ENCODE peak calls at places on chromosomes 6 and 20, in six cellular contexts. D is A549, O is endothelial cell of umbilical vein, I is GM12878, C is HepG2, A is K562. R is an unnamed sample.
A peak's percentile ranks its signal among the peaks of the same experiment; 100 is the strongest.

GRCh38 chr20:17097603-17098002 is 129.2 kb upstream of the PCSK2 start:
- DNase-seq in O (no peak), C (peak; percentile 10), I (no peak), D (no peak), A (no peak), R (no peak)

GRCh38 chr6:155221086-155221485 is 42.7 kb upstream of the CLDN20 start:
- DNase-seq in I (no peak), O (no peak), C (no peak), A (no peak), D (no peak), R (no peak)

GRCh38 chr6:56727097-56727845 is 84.6 kb upstream of the DST start:
- DNase-seq in D (no peak), O (no peak), A (no peak), I (no peak), C (peak; percentile 73), R (no peak)

GRCh38 chr6:74115674-74116073 is 419.7 kb downstream of the CD109 start:
- DNase-seq in D (no peak), A (no peak), C (no peak), I (no peak), O (no peak), R (peak; percentile 20)

GRCh38 chr6:158630944-158631616 is 13.5 kb downstream of the DYNLT1 start:
- DNase-seq in O (peak; percentile 45), D (no peak), I (no peak), C (no peak), A (no peak), R (no peak)

GRCh38 chr6:110389689-110390382 is 25.5 kb downstream of the DDO start:
- DNase-seq in O (peak; percentile 74), D (no peak), A (no peak), I (no peak), C (no peak), R (peak; percentile 28)

GRCh38 chr20:52094693-52095092 is 96.9 kb downstream of the ZFP64 start:
- DNase-seq in C (no peak), O (no peak), A (no peak), I (no peak), D (no peak), R (no peak)

GRCh38 chr20:34971038-34971872 is 15.6 kb downstream of the MYH7B start:
- DNase-seq in D (no peak), O (no peak), C (no peak), I (no peak), A (no peak), R (no peak)

GRCh38 chr6:116365743-116366142 is 5.0 kb upstream of the DSE start:
- DNase-seq in O (no peak), I (no peak), D (no peak), A (no peak), C (no peak), R (no peak)

GRCh38 chr20:50790651-50791277 is 4.1 kb upstream of the BCAS4 start:
- DNase-seq in C (peak; percentile 88), D (peak; percentile 87), O (peak; percentile 73), A (peak; percentile 93), I (peak; percentile 51), R (peak; percentile 94)
- TF ChIP-seq CTCF in C (peak; percentile 99), D (peak; percentile 68), O (peak; percentile 97), A (peak; percentile 85), I (peak; percentile 95), R (peak; percentile 82)

GRCh38 chr6:16898640-16899428 is 137.6 kb upstream of the ATXN1 start:
- DNase-seq in C (no peak), I (no peak), O (no peak), A (no peak), D (no peak), R (no peak)
- H3K4me3 ChIP-seq in C (no peak overlapping the region), I (no peak overlapping the region), O (no peak overlapping the region), A (no peak overlapping the region), D (no peak overlapping the region), R (no peak overlapping the region)

DNA sequence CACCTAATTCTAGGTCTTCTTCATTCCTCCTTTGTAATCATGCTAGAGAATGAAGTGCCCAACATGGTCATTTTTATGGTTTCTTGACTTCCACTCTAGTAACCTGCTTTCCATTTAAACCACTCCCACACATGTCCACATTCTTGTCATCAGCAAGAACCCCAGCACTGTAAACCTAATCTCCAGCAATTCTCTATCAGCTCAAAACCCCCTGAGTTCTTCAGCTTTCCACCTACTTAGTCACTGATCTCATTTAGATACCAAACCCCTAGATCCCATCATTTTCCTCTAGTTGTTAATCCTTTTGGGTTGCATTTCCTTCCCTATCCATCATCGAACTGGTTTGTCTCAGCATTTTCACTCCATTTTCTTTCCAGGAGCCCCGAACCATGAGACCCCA is 49.7 kb downstream of the GOPC start:
- DNase-seq in A (no peak), I (no peak), D (no peak), O (no peak), C (no peak), R (no peak)
- TF ChIP-seq MYC in A (no peak), I (no peak), D (no peak), O (no peak), C (no peak), R (no peak)

GRCh38 chr6:146352163-146352562 is 191.5 kb upstream of the RAB32 start:
- DNase-seq in A (no peak), I (no peak), D (no peak), C (no peak), O (no peak), R (no peak)
- TF ChIP-seq CTCF in A (no peak), I (no peak), D (no peak), C (no peak), O (no peak), R (no peak)

GRCh38 chr6:165782124-165782523 is 119.1 kb upstream of the PDE10A start:
- DNase-seq in C (no peak), A (no peak), O (no peak), I (no peak), D (no peak), R (no peak)

GRCh38 chr6:165774903-165775608 is 112.0 kb upstream of the PDE10A start:
- DNase-seq in I (no peak), O (peak; percentile 99), C (peak; percentile 39), A (no peak), D (no peak), R (no peak)

GRCh38 chr6:165777680-165778079 is 114.6 kb upstream of the PDE10A start:
- DNase-seq in O (no peak), C (no peak), A (no peak), D (no peak), I (no peak), R (no peak)

GRCh38 chr6:165776699-165777098 is 113.7 kb upstream of the PDE10A start:
- DNase-seq in O (no peak), I (no peak), D (no peak), A (no peak), C (no peak), R (no peak)
- H3K4me3 ChIP-seq in O (no peak overlapping the region), I (no peak overlapping the region), D (no peak overlapping the region), A (no peak overlapping the region), C (no peak overlapping the region), R (no peak overlapping the region)

GRCh38 chr20:25259788-25260254 is 11.9 kb downstream of the PYGB start:
- DNase-seq in A (no peak), I (no peak), D (no peak), C (no peak), O (no peak), R (no peak)
- TF ChIP-seq MYC in A (no peak), I (no peak), D (no peak), C (no peak), O (no peak), R (no peak)

DNA sequence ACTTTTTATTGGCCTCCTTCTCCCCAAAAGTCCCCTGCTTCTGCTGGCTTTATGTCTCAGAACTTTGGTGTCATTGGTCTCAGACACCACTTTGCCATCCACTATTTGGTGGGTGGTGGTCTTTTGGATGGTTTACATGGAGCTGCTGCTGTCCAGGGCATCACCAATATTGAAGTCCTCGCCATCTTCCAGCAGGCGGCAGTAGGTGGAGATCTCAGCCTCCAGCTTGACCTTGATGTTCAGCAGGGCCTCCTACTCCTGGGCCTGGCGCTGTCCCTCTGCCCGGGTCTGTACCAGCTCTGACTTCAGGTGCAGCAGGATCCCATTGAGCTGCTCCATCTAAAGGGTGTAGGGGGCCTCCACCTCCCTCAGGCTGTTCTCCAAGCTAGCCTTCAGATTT is 148.4 kb upstream of the FOXA2 start:
- DNase-seq in C (peak; percentile 34), I (no peak), D (no peak), O (no peak), A (no peak), R (no peak)
- TF ChIP-seq CTCF in C (peak; percentile 51), I (no peak), D (no peak), O (no peak), A (peak; percentile 44), R (no peak)

GRCh38 chr6:45419574-45420082 is 41.9 kb upstream of the SUPT3H start:
- DNase-seq in C (peak; percentile 42), A (peak; percentile 62), I (no peak), O (peak; percentile 22), D (peak; percentile 9), R (peak; percentile 89)
- H3K4me3 ChIP-seq in C (peak overlapping the region; percentile 42), A (peak overlapping the region; percentile 5), I (no peak overlapping the region), O (no peak overlapping the region), D (peak overlapping the region; percentile 33), R (peak overlapping the region; percentile 69)

DNA sequence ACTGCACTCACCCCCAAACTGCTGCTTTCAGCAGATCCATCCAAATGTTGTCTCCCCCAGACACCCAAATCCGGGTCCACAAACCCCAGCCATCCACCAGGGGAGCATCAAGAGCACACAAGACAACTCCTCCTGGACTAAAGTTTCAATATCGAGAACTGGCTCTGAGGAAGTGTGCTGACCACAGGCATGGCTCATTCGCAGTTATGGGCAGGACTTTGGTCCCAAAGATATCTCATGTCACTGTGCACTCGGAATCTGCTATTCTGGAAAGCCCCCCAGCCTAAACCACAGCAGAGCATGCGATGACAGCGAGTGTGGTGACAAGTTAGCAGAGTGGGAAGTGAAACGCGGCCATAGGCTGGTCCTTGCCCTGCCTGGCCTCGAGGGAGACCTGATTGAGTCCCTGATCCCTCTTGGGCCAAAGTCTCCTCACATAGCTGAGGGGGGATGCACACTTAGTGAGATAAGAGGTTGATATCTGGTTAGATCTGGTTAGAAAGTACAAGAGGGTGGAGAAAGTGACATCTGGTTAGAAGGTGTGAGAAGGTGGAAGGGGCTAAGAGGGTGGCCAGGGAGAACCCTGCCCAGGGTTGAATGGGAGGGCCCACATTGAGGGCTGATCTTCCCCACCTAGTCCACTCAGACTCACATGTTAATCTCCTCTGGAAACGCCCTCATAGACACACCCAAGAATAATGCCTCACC is 149.7 kb downstream of the MRPL14 start:
- DNase-seq in O (no peak), D (no peak), C (no peak), A (no peak), I (peak; percentile 91), R (peak; percentile 68)
- TF ChIP-seq MYC in O (no peak), D (no peak), C (no peak), A (no peak), I (no peak), R (no peak)

GRCh38 chr6:35309611-35310264 is 12.1 kb downstream of the DEF6 start:
- DNase-seq in O (no peak), C (no peak), D (no peak), I (no peak), A (no peak), R (no peak)

GRCh38 chr6:35304299-35304698 is 6.7 kb downstream of the DEF6 start:
- DNase-seq in A (no peak), O (no peak), I (no peak), C (no peak), D (no peak), R (no peak)

GRCh38 chr6:35300848-35301247 is 3.2 kb downstream of the DEF6 start:
- DNase-seq in O (no peak), A (no peak), C (no peak), D (no peak), I (no peak), R (peak; percentile 68)

GRCh38 chr6:35302604-35303218 is 5.1 kb downstream of the DEF6 start:
- DNase-seq in A (peak; percentile 85), D (no peak), O (no peak), I (peak; percentile 77), C (no peak), R (peak; percentile 93)

GRCh38 chr6:35305117-35305516 is 7.5 kb downstream of the DEF6 start:
- DNase-seq in D (no peak), A (no peak), C (no peak), O (no peak), I (no peak), R (no peak)
- TF ChIP-seq CTCF in D (no peak), A (peak; percentile 41), C (no peak), O (no peak), I (no peak), R (no peak)

R was measured in NB4.